ENCODE peak calls at places on chromosomes 5 and 9, in four cellular contexts. H, N, K and P are unnamed samples.
A peak's percentile ranks its signal among the peaks of the same experiment; 100 is the strongest.

GRCh38 chr5:153400931-153401330 is 89.5 kb upstream of the GRIA1 start:
- DNase-seq in H (no peak), N (no peak), K (no peak), P (no peak)

GRCh38 chr5:135705230-135705631 is 126.4 kb upstream of the CXCL14 start:
- DNase-seq in H (no peak), N (no peak), K (no peak), P (no peak)

GRCh38 chr9:14198544-14199510 is 115.1 kb downstream of the NFIB start:
- DNase-seq in H (peak; percentile 44), N (no peak), K (peak; percentile 62), P (no peak)

GRCh38 chr5:56850423-56850822 is 35.1 kb downstream of the MAP3K1 start:
- DNase-seq in H (no peak), N (no peak), K (no peak), P (no peak)

GRCh38 chr5:106089073-106089472 is 1581.7 kb downstream of the EFNA5 start:
- DNase-seq in H (no peak), N (no peak), K (no peak), P (no peak)

GRCh38 chr9:125999504-125999881 is 252.3 kb downstream of the PBX3 start:
- DNase-seq in H (no peak), N (no peak), K (no peak), P (no peak)

GRCh38 chr9:95073042-95073607 is 244.4 kb downstream of the FANCC start:
- DNase-seq in H (no peak), N (no peak), K (no peak), P (no peak)

GRCh38 chr9:18390393-18390792 is 83.6 kb upstream of the ADAMTSL1 start:
- DNase-seq in H (no peak), N (no peak), K (peak; percentile 33), P (no peak)

GRCh38 chr9:133876144-133876543 is 116.0 kb downstream of the VAV2 start:
- DNase-seq in H (no peak), N (no peak), K (no peak), P (no peak)

GRCh38 chr9:135334953-135335460 is 144.6 kb upstream of the PPP1R26 start:
- DNase-seq in H (peak; percentile 3), N (no peak), K (no peak), P (no peak)

GRCh38 chr9:14198049-14198448 is 115.9 kb downstream of the NFIB start:
- DNase-seq in H (no peak), N (no peak), K (peak; percentile 47), P (no peak)

GRCh38 chr9:104319198-104319597 is 184.9 kb upstream of the OR13F1 start:
- DNase-seq in H (no peak), N (no peak), K (no peak), P (no peak)

GRCh38 chr9:8733096-8733954 is 933.7 kb upstream of the DMAC1 start:
- DNase-seq in H (peak; percentile 26), N (no peak), K (peak; percentile 64), P (no peak)

GRCh38 chr9:15103321-15103720 is 193.1 kb upstream of the FREM1 start:
- DNase-seq in H (no peak), N (no peak), K (no peak), P (no peak)

GRCh38 chr9:114694719-114695269 is 12.8 kb upstream of the TEX48 start:
- DNase-seq in H (no peak), N (no peak), K (no peak), P (no peak)

GRCh38 chr5:6962256-6962655 is 249.0 kb downstream of the TENT4A start:
- DNase-seq in H (no peak), N (no peak), K (no peak), P (no peak)

GRCh38 chr9:83649515-83649914 is 26.6 kb downstream of the IDNK start:
- DNase-seq in H (no peak), N (no peak), K (no peak), P (no peak)

GRCh38 chr5:38515081-38515480 is 41.4 kb downstream of the LIFR start:
- DNase-seq in H (no peak), N (no peak), K (no peak), P (no peak)

GRCh38 chr9:110109331-110110110 is 98.4 kb downstream of the C9orf152 start:
- DNase-seq in H (no peak), N (no peak), K (no peak), P (no peak)
- H3K4me3 ChIP-seq in H (no peak overlapping the region), N (no peak overlapping the region), K (no peak overlapping the region), P (no peak overlapping the region)

DNA sequence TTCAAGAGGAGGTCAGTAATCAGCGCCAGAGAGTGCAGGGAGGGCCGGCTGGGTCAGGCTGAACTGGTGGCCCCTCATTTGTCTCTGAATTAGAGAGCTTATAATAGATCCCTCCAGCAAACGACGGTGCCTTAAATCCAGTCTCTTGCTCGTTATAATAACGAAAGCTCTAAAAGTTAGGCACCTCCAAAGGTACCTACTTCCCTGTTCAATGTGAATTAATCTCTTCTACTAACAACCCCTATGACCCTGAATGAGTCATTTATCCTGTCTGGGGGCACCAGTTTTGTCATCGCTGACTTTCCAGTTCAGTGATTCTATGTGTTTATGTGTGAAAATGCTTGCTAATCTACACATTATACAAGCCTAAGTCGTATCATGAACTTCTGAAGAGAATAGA is 2.3 kb upstream of the ZSWIM6 start:
- DNase-seq in H (no peak), N (no peak), K (no peak), P (no peak)
- H3K4me3 ChIP-seq in H (no peak overlapping the region), N (no peak overlapping the region), K (peak overlapping the region; percentile 73), P (no peak overlapping the region)

DNA sequence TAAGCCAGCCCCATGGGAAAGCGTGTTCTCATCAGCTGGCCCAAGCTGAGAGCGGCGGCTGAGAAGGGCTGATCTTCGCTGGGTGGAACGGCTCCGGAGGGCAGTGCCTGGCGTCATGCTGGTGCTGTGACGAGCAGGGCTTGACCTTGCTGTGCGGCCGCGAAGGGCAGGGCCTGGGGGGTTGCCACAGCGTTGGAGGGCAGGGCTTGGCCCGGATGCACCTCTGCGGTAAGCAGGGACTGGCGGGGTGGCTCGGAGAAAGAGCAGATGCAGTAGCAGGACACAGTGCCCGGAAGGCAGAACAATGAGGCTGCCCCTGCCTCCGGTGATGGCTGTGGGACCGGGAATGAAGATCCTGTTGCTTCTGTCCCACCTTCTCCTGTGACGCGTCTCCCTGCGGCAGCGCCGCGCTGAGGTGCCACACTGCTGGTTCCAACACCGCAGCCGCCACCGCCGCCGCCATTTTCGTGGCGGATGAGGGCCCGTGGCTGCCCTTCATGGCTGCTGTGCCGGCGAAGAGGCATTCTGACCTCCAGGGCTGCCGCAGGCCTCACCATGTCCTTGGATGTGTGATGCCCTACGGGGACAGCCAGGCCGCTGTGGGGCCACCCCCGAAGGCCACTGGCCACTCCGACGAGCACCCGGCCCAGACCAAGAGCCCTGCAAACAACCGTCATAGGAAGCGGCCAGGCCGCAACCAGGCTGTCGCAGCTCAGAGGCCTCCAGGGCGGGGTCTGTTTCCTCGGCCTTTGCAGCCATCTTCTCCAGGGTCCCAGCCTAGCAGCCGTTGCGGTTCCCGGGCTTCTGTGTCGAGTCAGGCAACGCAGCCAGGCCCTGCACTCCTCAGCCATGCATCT is 890.5 kb upstream of the CTNND2 start:
- DNase-seq in H (no peak), N (no peak), K (no peak), P (no peak)
- H3K4me3 ChIP-seq in H (no peak overlapping the region), N (no peak overlapping the region), K (no peak overlapping the region), P (no peak overlapping the region)

DNA sequence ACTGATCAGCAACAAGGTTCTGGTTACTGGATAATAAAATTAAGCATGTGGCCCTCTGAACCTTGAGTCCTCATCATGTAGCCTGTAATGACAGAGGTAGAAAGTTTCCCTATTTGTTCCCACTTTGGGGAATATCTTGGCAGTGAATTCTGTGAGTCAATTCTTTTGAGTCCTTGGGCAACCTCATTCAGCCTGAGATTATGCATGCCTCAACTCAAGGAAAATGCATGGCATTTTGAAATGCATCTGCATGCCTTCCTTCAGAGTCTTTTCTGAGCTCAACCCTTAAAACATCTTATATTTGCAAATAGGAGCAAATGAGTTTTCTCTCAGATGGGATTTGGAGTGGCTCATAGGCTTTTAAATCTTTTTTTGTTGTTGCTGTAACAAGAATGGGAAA is 218.1 kb upstream of the CD180 start:
- DNase-seq in H (no peak), N (no peak), K (peak; percentile 37), P (no peak)
- H3K4me3 ChIP-seq in H (no peak overlapping the region), N (no peak overlapping the region), K (no peak overlapping the region), P (no peak overlapping the region)

GRCh38 chr5:14560091-14560595 is 21.4 kb upstream of the OTULINL start:
- DNase-seq in H (no peak), N (no peak), K (no peak), P (peak; percentile 37)
- H3K4me3 ChIP-seq in H (no peak overlapping the region), N (no peak overlapping the region), K (no peak overlapping the region), P (no peak overlapping the region)